ENCODE peak calls at places on chromosomes 4 and X, in six cellular contexts. I is GM12891, X is A549, E is ovary, Q is endothelial cell of umbilical vein, H is esophagus squamous epithelium. D is an unnamed sample.

GRCh38 chr4:156762851-156763250 is 208.7 kb downstream of the PDGFC start:
- DNase-seq in H (no peak), X (no peak), E (no peak), I (no peak), Q (no peak), D (no peak)

GRCh38 chr4:21177092-21177491 is 476.8 kb downstream of the PACRGL start:
- DNase-seq in H (no peak), Q (no peak), X (no peak), E (no peak), I (no peak), D (no peak)

GRCh38 chr4:85500110-85500867 is 25.3 kb downstream of the ARHGAP24 start:
- DNase-seq in X (no peak), I (no peak), E (no peak), H (no peak), Q (no peak), D (no peak)

GRCh38 chrX:112163916-112164315 is 81.3 kb upstream of the TRPC5 start:
- DNase-seq in E (no peak), I (no peak), X (no peak), H (no peak), Q (no peak), D (no peak)

GRCh38 chr4:56757821-56758400 is 63.6 kb downstream of the SPINK2 start:
- DNase-seq in H (peak), X (peak), I (peak), E (no peak), Q (peak), D (peak)

GRCh38 chr4:63717384-63717783 is 691.9 kb downstream of the TECRL start:
- DNase-seq in Q (no peak), I (no peak), E (no peak), X (peak), H (no peak), D (no peak)

GRCh38 chr4:6546091-6546490 is 28.9 kb upstream of the MAN2B2 start:
- DNase-seq in H (no peak), X (no peak), I (no peak), Q (no peak), E (no peak), D (no peak)

GRCh38 chr4:158261480-158261879 is 51.2 kb downstream of the TMEM144 start:
- DNase-seq in I (no peak), Q (no peak), E (no peak), H (no peak), X (no peak), D (no peak)

GRCh38 chrX:119105826-119106225 is 21.8 kb downstream of the KIAA1210 start:
- DNase-seq in E (no peak), I (no peak), H (no peak), X (no peak), Q (no peak), D (no peak)

GRCh38 chr4:55613621-55614020 is 21.6 kb upstream of the PDCL2 start:
- DNase-seq in X (no peak), Q (no peak), E (no peak), H (no peak), I (no peak), D (no peak)

GRCh38 chr4:147407261-147408045 is 73.4 kb upstream of the EDNRA start:
- DNase-seq in I (no peak), X (peak), Q (no peak), H (no peak), E (peak), D (no peak)

GRCh38 chr4:87420431-87420830 is 1.9 kb upstream of the NUDT9 start:
- DNase-seq in E (no peak), H (no peak), I (no peak), X (no peak), Q (no peak), D (no peak)

GRCh38 chr4:70651864-70652506 is 14.3 kb downstream of the JCHAIN start:
- DNase-seq in E (no peak), Q (peak), I (no peak), H (no peak), X (peak), D (no peak)

GRCh38 chr4:54228064-54228527 is 997 bp upstream of the PDGFRA start:
- DNase-seq in E (peak), X (peak), H (peak), Q (no peak), I (peak), D (no peak)

GRCh38 chrX:112816908-112817307 is 23.7 kb downstream of the AMOT start:
- DNase-seq in E (no peak), Q (no peak), I (no peak), X (no peak), H (no peak), D (no peak)

GRCh38 chrX:49250578-49250977 is 13.9 kb downstream of the FOXP3 start:
- DNase-seq in I (no peak), E (no peak), Q (no peak), X (no peak), H (no peak), D (no peak)

GRCh38 chr4:153651961-153652784 is 31.9 kb upstream of the TLR2 start:
- DNase-seq in I (no peak), Q (no peak), E (no peak), H (no peak), X (no peak), D (no peak)

GRCh38 chr4:853416-853781 is 27.5 kb upstream of the CPLX1 start:
- DNase-seq in X (no peak), I (no peak), H (no peak), Q (no peak), E (no peak), D (no peak)

DNA sequence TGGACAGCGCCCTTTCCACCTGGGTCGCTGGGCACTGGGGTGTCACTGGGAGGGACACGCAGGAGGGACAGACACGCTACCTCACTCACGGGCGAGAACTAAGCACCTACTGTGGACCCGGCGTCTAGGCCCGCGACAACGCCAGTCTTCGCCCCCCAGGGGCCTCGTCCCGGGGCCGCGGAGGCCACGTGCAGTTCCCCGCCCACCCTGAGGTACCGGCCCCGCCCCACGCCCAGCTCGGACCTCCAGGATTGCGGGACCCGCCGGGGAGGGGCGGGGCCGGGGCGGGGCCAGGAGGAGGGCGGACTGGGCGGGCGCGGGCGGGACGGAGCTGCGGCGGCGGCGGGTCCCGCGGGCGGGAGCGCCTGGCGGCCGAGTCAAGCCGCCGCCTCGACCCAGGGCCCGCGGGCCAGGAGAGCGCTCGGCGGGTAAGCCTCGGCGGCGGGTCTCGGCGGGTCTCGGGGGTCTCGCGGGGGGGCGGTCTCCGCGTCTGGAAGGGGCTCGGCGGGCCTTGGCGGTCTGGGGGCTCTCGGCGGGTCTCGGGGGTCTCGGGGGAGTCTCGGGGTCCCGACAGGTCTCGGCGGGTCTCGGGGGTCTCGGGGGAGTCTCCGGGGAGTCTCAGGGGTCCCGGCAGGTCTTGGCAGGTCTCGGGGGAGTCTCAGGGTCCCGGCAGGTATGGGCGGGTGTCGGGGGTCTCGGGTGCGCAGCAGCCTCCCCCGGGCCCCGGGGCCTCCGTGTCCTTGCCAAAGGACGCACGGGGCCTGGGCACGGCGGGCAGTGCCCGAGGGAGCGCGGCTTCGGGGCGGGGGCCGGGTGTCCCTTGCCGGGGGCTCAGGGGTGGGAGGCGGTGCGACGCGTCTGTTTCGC is at the start of gene SH3BP2:
- DNase-seq in Q (peak), X (peak), E (peak), H (no peak), I (peak), D (peak)
- TF ChIP-seq POLR2A in Q (peak), X (no peak), E (no peak), H (no peak), I (no peak), D (no peak)

GRCh38 chr4:169270810-169271691 is at the start of gene SH3RF1:
- DNase-seq in E (peak), Q (peak), I (peak), H (peak), X (peak), D (peak)
- TF ChIP-seq POLR2A in E (peak), Q (peak), I (no peak), H (no peak), X (peak), D (no peak)

GRCh38 chr4:185656467-185656890 is 121.2 kb upstream of the PDLIM3 start:
- DNase-seq in E (peak), I (no peak), Q (peak), H (no peak), X (no peak), D (no peak)
- TF ChIP-seq POLR2A in E (no peak), I (no peak), Q (no peak), H (no peak), X (no peak), D (no peak)

GRCh38 chr4:83110222-83110945 is 4.1 kb downstream of the PLAC8 start:
- DNase-seq in Q (peak), E (peak), H (peak), X (peak), I (peak), D (peak)
- TF ChIP-seq POLR2A in Q (peak), E (no peak), H (no peak), X (no peak), I (peak), D (peak)

DNA sequence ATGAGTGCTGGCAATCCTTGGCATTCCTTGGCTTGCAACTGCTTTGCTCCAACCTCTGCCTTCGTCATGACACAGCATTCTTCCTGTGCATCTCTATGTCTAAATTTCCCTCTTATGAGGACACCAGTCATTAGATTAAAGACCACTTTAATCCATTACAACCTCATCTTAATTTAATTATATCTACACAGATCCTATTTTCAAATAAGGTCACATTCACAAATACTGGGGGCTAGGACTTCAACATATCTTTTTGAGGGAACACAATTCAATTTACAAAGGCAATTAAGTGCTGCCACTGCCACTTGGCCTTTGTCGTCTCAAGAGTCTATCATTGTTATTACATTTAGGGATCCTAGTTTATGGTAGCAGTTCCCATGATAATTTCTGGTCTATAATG is 163.7 kb upstream of the PPP1R2C start:
- DNase-seq in E (no peak), H (no peak), X (no peak), Q (no peak), I (no peak), D (no peak)
- TF ChIP-seq POLR2A in E (no peak), H (no peak), X (no peak), Q (no peak), I (no peak), D (no peak)